ENCODE peak calls at places on chromosome 19, in eight cellular contexts. A is B cell; F is ascending aorta; P is amniotic epithelial cell; E is Peyer's patch; X is CD4-positive, alpha-beta T cell; M is caudate nucleus; J is lung. T is an unnamed sample.

GRCh38 chr19:55584871-55585270 is 4.2 kb upstream of the ZNF579 start:
- DNase-seq in A (no peak), F (no peak), P (no peak), E (no peak), X (no peak), M (no peak), J (no peak), T (no peak)

GRCh38 chr19:51572908-51573307 is 1.8 kb downstream of the ZNF175 start:
- DNase-seq in A (no peak), F (no peak), P (peak; percentile 43), E (no peak), X (no peak), M (no peak), J (no peak), T (no peak)

GRCh38 chr19:2976609-2977000 is 759 bp upstream of the TLE6 start:
- DNase-seq in A (no peak), F (no peak), P (no peak), E (no peak), X (no peak), M (no peak), J (no peak), T (no peak)

GRCh38 chr19:46186717-46187101 is 38.7 kb downstream of the IGFL2 start:
- DNase-seq in A (no peak), F (no peak), P (no peak), E (no peak), X (no peak), M (no peak), J (no peak), T (no peak)

GRCh38 chr19:9989504-9989903 is 20.8 kb downstream of the COL5A3 start:
- DNase-seq in A (no peak), F (no peak), P (no peak), E (no peak), X (no peak), M (no peak), J (no peak), T (no peak)

GRCh38 chr19:11821474-11821873 is 7.4 kb downstream of the ZNF440 start:
- DNase-seq in A (no peak), F (no peak), P (peak; percentile 7), E (no peak), X (no peak), M (no peak), J (no peak), T (no peak)

GRCh38 chr19:7888145-7888825 is at the start of gene LRRC8E:
- DNase-seq in A (no peak), F (no peak), P (peak; percentile 49), E (peak; percentile 79), X (no peak), M (no peak), J (peak; percentile 61), T (no peak)

GRCh38 chr19:13839193-13839937 is 37.6 kb upstream of the NANOS3 start:
- DNase-seq in A (peak; percentile 84), F (peak; percentile 74), P (peak; percentile 46), E (peak; percentile 92), X (no peak), M (peak; percentile 13), J (peak; percentile 90), T (peak; percentile 91)

GRCh38 chr19:48967346-48968178 is 2.5 kb downstream of the FTL start:
- DNase-seq in A (no peak), F (no peak), P (peak; percentile 78), E (peak; percentile 62), X (no peak), M (peak; percentile 19), J (peak; percentile 55), T (peak; percentile 55)

GRCh38 chr19:20072936-20073335 is 4.9 kb upstream of the ZNF90 start:
- DNase-seq in A (no peak), F (no peak), P (no peak), E (no peak), X (no peak), M (no peak), J (no peak), T (no peak)

GRCh38 chr19:49057636-49058234 is at the start of gene CGB7:
- DNase-seq in A (no peak), F (no peak), P (peak; percentile 40), E (peak; percentile 82), X (no peak), M (no peak), J (peak; percentile 78), T (peak; percentile 82)

GRCh38 chr19:51777570-51778460 is 16.8 kb downstream of the FPR2 start:
- DNase-seq in A (peak; percentile 61), F (no peak), P (peak; percentile 95), E (peak; percentile 63), X (peak; percentile 20), M (peak; percentile 53), J (peak; percentile 64), T (peak; percentile 70)

GRCh38 chr19:14764401-14764800 is 14.0 kb downstream of the ADGRE2 start:
- DNase-seq in A (no peak), F (no peak), P (no peak), E (no peak), X (no peak), M (no peak), J (no peak), T (no peak)

GRCh38 chr19:2171349-2172145 is 7.8 kb downstream of the DOT1L start:
- DNase-seq in A (peak; percentile 94), F (no peak), P (peak; percentile 65), E (peak; percentile 85), X (peak; percentile 39), M (no peak), J (no peak), T (no peak)